ENCODE peak calls at places on chromosomes 7 and 10, in eight cellular contexts. J, W, I, A, X, H, C and F are unnamed samples.

GRCh38 chr7:65250697-65251395 is 122.8 kb upstream of the ZNF92 start:
- DNase-seq in J (no peak), W (no peak), I (no peak), A (no peak), X (no peak), H (no peak), C (no peak), F (no peak)

GRCh38 chr7:45162311-45162845 is 4.8 kb downstream of the RAMP3 start:
- DNase-seq in J (no peak), W (peak; percentile 15), I (no peak), A (no peak), X (no peak), H (no peak), C (no peak), F (peak; percentile 14)

GRCh38 chr7:3648276-3648675 is 347.2 kb downstream of the SDK1 start:
- DNase-seq in J (no peak), W (no peak), I (no peak), A (no peak), X (no peak), H (no peak), C (no peak), F (no peak)

GRCh38 chr7:45573199-45573598 is 969 bp upstream of the ADCY1 start:
- DNase-seq in J (no peak), W (no peak), I (no peak), A (no peak), X (no peak), H (no peak), C (no peak), F (no peak)

GRCh38 chr7:131537581-131537980 is 18.8 kb downstream of the PODXL start:
- DNase-seq in J (no peak), W (no peak), I (no peak), A (no peak), X (no peak), H (no peak), C (no peak), F (peak; percentile 17)

GRCh38 chr10:103905441-103905840 is 12.5 kb downstream of the STN1 start:
- DNase-seq in J (no peak), W (no peak), I (no peak), A (no peak), X (no peak), H (no peak), C (no peak), F (no peak)

GRCh38 chr7:117834983-117835664 is 38.1 kb downstream of the CTTNBP2 start:
- DNase-seq in J (no peak), W (no peak), I (no peak), A (no peak), X (no peak), H (no peak), C (no peak), F (no peak)

GRCh38 chr7:64667311-64667710 is 1.4 kb downstream of the ZNF107 start:
- DNase-seq in J (no peak), W (no peak), I (no peak), A (no peak), X (no peak), H (no peak), C (no peak), F (no peak)

GRCh38 chr10:69051303-69051702 is 36.6 kb upstream of the SRGN start:
- DNase-seq in J (no peak), W (no peak), I (no peak), A (peak; percentile 41), X (no peak), H (no peak), C (no peak), F (no peak)

GRCh38 chr10:35895331-35895730 is 253.2 kb upstream of the FZD8 start:
- DNase-seq in J (no peak), W (no peak), I (no peak), A (no peak), X (no peak), H (no peak), C (no peak), F (no peak)

GRCh38 chr7:150379590-150380379 is 655 bp downstream of the ZNF775 start:
- DNase-seq in J (no peak), W (no peak), I (no peak), A (no peak), X (no peak), H (no peak), C (no peak), F (no peak)

DNA sequence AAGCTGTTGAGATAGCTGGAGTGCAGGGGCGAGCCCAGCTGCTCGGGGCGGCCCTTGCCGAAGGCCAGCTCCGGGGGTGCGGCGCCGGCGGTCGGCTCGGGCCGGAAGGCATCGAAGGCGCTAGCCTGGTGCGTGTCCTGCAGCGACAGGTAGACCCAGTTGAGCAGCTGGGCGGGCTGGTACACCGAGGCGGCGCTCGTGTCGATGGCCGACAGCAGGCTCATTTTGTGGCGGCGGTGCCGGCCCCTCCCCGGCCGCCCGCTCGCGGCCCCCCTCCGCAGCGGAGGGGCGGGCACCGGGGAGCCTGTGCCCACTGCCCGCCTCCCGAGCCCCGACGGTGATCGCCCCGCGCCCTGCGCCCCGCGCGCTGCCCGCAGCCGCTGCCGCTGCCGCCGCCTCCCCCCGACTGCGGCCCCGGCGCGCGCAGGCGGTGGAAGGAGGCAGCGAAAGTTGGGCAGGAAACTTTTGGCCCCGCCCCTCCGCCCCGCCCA is at the start of gene ZCCHC24:
- DNase-seq in J (no peak), W (no peak), I (no peak), A (peak; percentile 58), X (no peak), H (no peak), C (no peak), F (peak; percentile 73)
- H3K27me3 ChIP-seq in J (no peaks in the 10 kb centered on the region), W (no peaks in the 10 kb centered on the region), I (peaks cover 10% of the 10 kb centered on the region), A (no peaks in the 10 kb centered on the region), X (no peaks in the 10 kb centered on the region), H (no peaks in the 10 kb centered on the region), C (no peaks in the 10 kb centered on the region), F (no peaks in the 10 kb centered on the region)

DNA sequence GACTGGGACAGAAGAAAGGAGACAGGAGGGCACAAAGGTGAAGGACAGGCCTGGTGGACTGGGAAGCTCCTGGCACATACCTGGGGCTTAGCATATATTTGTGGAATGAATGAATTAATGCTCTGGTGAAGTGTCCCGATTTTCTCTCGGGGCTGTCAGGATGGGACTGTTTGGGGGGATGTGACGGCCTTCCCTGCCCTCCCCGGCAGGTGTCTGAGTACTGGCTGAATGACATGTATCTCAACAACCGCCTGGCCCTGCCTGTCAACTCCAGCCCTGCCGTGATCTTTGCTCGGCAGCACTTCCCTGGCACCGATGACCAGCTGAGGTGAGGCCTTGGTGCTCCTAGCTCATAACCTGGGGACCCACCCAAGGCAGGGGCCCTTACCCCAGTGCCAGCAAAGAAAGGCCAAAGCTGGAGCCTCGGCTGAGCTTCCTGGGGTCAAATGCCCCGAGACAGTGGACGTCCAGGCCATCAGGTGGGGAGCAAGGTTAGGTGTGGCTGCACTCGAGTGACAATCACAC is 6.5 kb downstream of the CHAT start:
- DNase-seq in J (no peak), W (peak; percentile 43), I (peak; percentile 26), A (no peak), X (no peak), H (no peak), C (no peak), F (no peak)
- H3K27me3 ChIP-seq in J (peaks cover 61% of the 10 kb centered on the region), W (peaks cover 7% of the 10 kb centered on the region), I (peaks cover 26% of the 10 kb centered on the region), A (peaks cover 33% of the 10 kb centered on the region), X (peaks cover 35% of the 10 kb centered on the region), H (no peaks in the 10 kb centered on the region), C (peaks cover 17% of the 10 kb centered on the region), F (peaks cover 74% of the 10 kb centered on the region)

GRCh38 chr7:98864726-98865420 is 4.9 kb downstream of the TMEM130 start:
- DNase-seq in J (no peak), W (no peak), I (no peak), A (no peak), X (no peak), H (no peak), C (no peak), F (no peak)
- H3K27me3 ChIP-seq in J (peaks cover 25% of the 10 kb centered on the region), W (peaks cover 15% of the 10 kb centered on the region), I (no peaks in the 10 kb centered on the region), A (peaks cover 35% of the 10 kb centered on the region), X (peaks cover 14% of the 10 kb centered on the region), H (no peaks in the 10 kb centered on the region), C (peaks cover 14% of the 10 kb centered on the region), F (peaks cover 9% of the 10 kb centered on the region)

GRCh38 chr10:117221156-117221711 is 19.7 kb upstream of the SLC18A2 start:
- DNase-seq in J (no peak), W (no peak), I (no peak), A (no peak), X (peak; percentile 70), H (no peak), C (no peak), F (no peak)
- H3K27me3 ChIP-seq in J (peaks cover 31% of the 10 kb centered on the region), W (no peaks in the 10 kb centered on the region), I (peaks cover 18% of the 10 kb centered on the region), A (peaks cover 32% of the 10 kb centered on the region), X (peaks cover under 1% of the 10 kb centered on the region), H (no peaks in the 10 kb centered on the region), C (peaks cover 2% of the 10 kb centered on the region), F (peaks cover 56% of the 10 kb centered on the region)

GRCh38 chr7:139023076-139023475 is 12.8 kb downstream of the ZC3HAV1L start:
- DNase-seq in J (no peak), W (no peak), I (no peak), A (no peak), X (no peak), H (no peak), C (no peak), F (no peak)
- H3K27me3 ChIP-seq in J (no peaks in the 10 kb centered on the region), W (no peaks in the 10 kb centered on the region), I (no peaks in the 10 kb centered on the region), A (no peaks in the 10 kb centered on the region), X (no peaks in the 10 kb centered on the region), H (no peaks in the 10 kb centered on the region), C (no peaks in the 10 kb centered on the region), F (no peaks in the 10 kb centered on the region)

DNA sequence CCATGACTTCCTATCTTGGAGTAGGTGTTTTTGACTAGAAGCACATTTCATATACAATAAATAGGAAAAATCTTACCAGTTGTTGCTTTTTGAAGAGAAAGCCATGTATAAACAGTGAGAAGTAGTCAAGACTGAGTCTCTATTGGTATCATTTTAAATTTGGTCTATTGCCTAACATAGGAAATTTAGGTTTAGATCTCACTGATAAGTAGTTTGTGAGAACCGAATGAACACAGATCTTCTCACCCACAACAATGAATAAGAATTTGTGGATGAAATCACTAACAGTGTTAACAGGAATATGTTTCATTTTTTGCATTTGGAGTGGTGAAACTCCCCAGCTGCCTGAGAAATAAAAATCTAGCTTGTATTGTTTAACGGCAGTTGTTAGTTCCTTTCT is 387.3 kb downstream of the BBS9 start:
- DNase-seq in J (no peak), W (no peak), I (no peak), A (no peak), X (no peak), H (no peak), C (no peak), F (no peak)
- H3K27me3 ChIP-seq in J (no peaks in the 10 kb centered on the region), W (no peaks in the 10 kb centered on the region), I (no peaks in the 10 kb centered on the region), A (no peaks in the 10 kb centered on the region), X (no peaks in the 10 kb centered on the region), H (no peaks in the 10 kb centered on the region), C (no peaks in the 10 kb centered on the region), F (no peaks in the 10 kb centered on the region)

GRCh38 chr10:101280511-101280910 is 51.2 kb upstream of the LBX1 start:
- DNase-seq in J (no peak), W (no peak), I (no peak), A (no peak), X (no peak), H (no peak), C (no peak), F (no peak)
- H3K27me3 ChIP-seq in J (peaks cover 19% of the 10 kb centered on the region), W (peaks cover 34% of the 10 kb centered on the region), I (no peaks in the 10 kb centered on the region), A (peaks cover 47% of the 10 kb centered on the region), X (peaks cover 41% of the 10 kb centered on the region), H (no peaks in the 10 kb centered on the region), C (peaks cover 45% of the 10 kb centered on the region), F (peaks cover 43% of the 10 kb centered on the region)